ENCODE peak calls at places on chromosomes 3 and 15, in four cellular contexts. N is HCEC 1CT, G is T-helper 2 cell, K is T47D. S is an unnamed sample.

GRCh38 chr15:62257991-62258390 is 92.9 kb upstream of the C2CD4B start:
- DNase-seq in N (no peak), G (no peak), K (no peak), S (no peak)

GRCh38 chr3:126005951-126006350 is 37.0 kb downstream of the ROPN1B start:
- DNase-seq in N (peak; percentile 71), G (no peak), K (no peak), S (peak; percentile 59)

GRCh38 chr3:33787328-33788009 is 11.0 kb upstream of the PDCD6IP start:
- DNase-seq in N (peak; percentile 68), G (peak; percentile 32), K (peak; percentile 80), S (peak; percentile 76)

GRCh38 chr15:57019496-57020160 is 101.2 kb downstream of the TCF12 start:
- DNase-seq in N (no peak), G (no peak), K (no peak), S (no peak)

GRCh38 chr3:192825191-192825590 is 92.5 kb downstream of the MB21D2 start:
- DNase-seq in N (no peak), G (no peak), K (no peak), S (peak; percentile 60)

GRCh38 chr3:57078366-57079220 is 18.1 kb downstream of the SPATA12 start:
- DNase-seq in N (no peak), G (no peak), K (peak; percentile 49), S (peak; percentile 86)

GRCh38 chr3:159937561-159937960 is 51.1 kb upstream of the IL12A start:
- DNase-seq in N (no peak), G (no peak), K (no peak), S (no peak)

GRCh38 chr15:35444557-35445204 is 101.3 kb downstream of the DPH6 start:
- DNase-seq in N (peak; percentile 63), G (no peak), K (peak; percentile 63), S (peak; percentile 71)

GRCh38 chr3:28326458-28326926 is 22.0 kb upstream of the ZCWPW2 start:
- DNase-seq in N (no peak), G (peak; percentile 77), K (no peak), S (no peak)

GRCh38 chr15:99986297-99987118 is 253.3 kb upstream of the LYSMD4 start:
- DNase-seq in N (no peak), G (no peak), K (no peak), S (peak; percentile 55)

GRCh38 chr15:39629376-39629775 is 48.5 kb downstream of the THBS1 start:
- DNase-seq in N (peak; percentile 34), G (peak; percentile 82), K (no peak), S (peak; percentile 54)

GRCh38 chr15:89998141-89998661 is 2.9 kb upstream of the ZNF710 start:
- DNase-seq in N (peak; percentile 81), G (no peak), K (peak; percentile 65), S (no peak)

GRCh38 chr15:75232826-75233503 is 25.2 kb upstream of the GOLGA6C start:
- DNase-seq in N (no peak), G (no peak), K (no peak), S (no peak)

GRCh38 chr15:33234019-33234418 is 39.5 kb upstream of the FMN1 start:
- DNase-seq in N (peak; percentile 35), G (no peak), K (peak; percentile 70), S (peak; percentile 49)

GRCh38 chr15:70096215-70096974 is 1.3 kb downstream of the TLE3 start:
- DNase-seq in N (peak; percentile 48), G (peak; percentile 29), K (peak; percentile 59), S (peak; percentile 50)

GRCh38 chr3:14265246-14265962 is 86.8 kb downstream of the LSM3 start:
- DNase-seq in N (peak; percentile 51), G (no peak), K (peak; percentile 63), S (peak; percentile 70)

GRCh38 chr3:55750525-55750924 is 263.4 kb upstream of the WNT5A start:
- DNase-seq in N (peak; percentile 85), G (no peak), K (peak; percentile 78), S (peak; percentile 58)

GRCh38 chr3:123169492-123169929 is 32.2 kb upstream of the SEC22A start:
- DNase-seq in N (no peak), G (no peak), K (no peak), S (no peak)

GRCh38 chr3:158802399-158803023 is 657 bp downstream of the MFSD1 start:
- DNase-seq in N (no peak), G (no peak), K (no peak), S (peak; percentile 19)

GRCh38 chr15:40930430-40931299 is 1.5 kb downstream of the DLL4 start:
- DNase-seq in N (peak; percentile 37), G (no peak), K (peak; percentile 57), S (peak; percentile 77)

GRCh38 chr3:133383175-133383574 is 16.7 kb upstream of the BFSP2 start:
- DNase-seq in N (no peak), G (no peak), K (peak; percentile 57), S (no peak)

GRCh38 chr3:139481116-139481515 is 4.8 kb upstream of the RBP2 start:
- DNase-seq in N (no peak), G (no peak), K (peak; percentile 22), S (no peak)

GRCh38 chr3:183975981-183976662 is 41.6 kb downstream of the ABCC5 start:
- DNase-seq in N (no peak), G (no peak), K (no peak), S (peak; percentile 16)

GRCh38 chr3:99921377-99921695 is 103.7 kb downstream of the CMSS1 start:
- DNase-seq in N (no peak), G (no peak), K (no peak), S (no peak)

GRCh38 chr3:78516937-78517336 is 1250.9 kb downstream of the ROBO1 start:
- DNase-seq in N (no peak), G (no peak), K (no peak), S (no peak)

GRCh38 chr15:58222698-58223097 is 84.5 kb downstream of the AQP9 start:
- DNase-seq in N (no peak), G (no peak), K (peak; percentile 17), S (no peak)

GRCh38 chr3:32866533-32866932 is 48.7 kb downstream of the TRIM71 start:
- DNase-seq in N (no peak), G (no peak), K (no peak), S (no peak)

GRCh38 chr3:106458952-106459351 is 590.1 kb upstream of the CBLB start:
- DNase-seq in N (no peak), G (no peak), K (no peak), S (no peak)

GRCh38 chr15:101329309-101329863 is 34.3 kb upstream of the SNRPA1 start:
- DNase-seq in N (no peak), G (no peak), K (no peak), S (no peak)

GRCh38 chr15:100516592-100517489 is 11.9 kb downstream of the CERS3 start:
- DNase-seq in N (no peak), G (no peak), K (peak; percentile 62), S (no peak)

GRCh38 chr3:194184265-194184751 is 48.4 kb downstream of the HES1 start:
- DNase-seq in N (no peak), G (no peak), K (peak; percentile 93), S (no peak)

GRCh38 chr15:81337713-81338157 is 13.8 kb upstream of the STARD5 start:
- DNase-seq in N (no peak), G (no peak), K (peak; percentile 18), S (no peak)

S was measured in cardiac muscle cell.